ENCODE peak calls at places on chromosome 1, in nine cellular contexts. One of them, this sample, is unnamed.

GRCh38 chr1:220151454-220151853 is 57.5 kb downstream of the IARS2 start:
- DNase-seq in left ventricle myocardium inferior: peak; percentile 36
- DNase-seq in small intestine: peak; percentile 38
- DNase-seq in amniotic stem cell: no peak
- DNase-seq in OCI-M1: no peak
- DNase-seq in NCI-H1417: no peak
- DNase-seq in NCI-H2081: no peak
- DNase-seq in fibroblast of lung: peak; percentile 72
- DNase-seq in BE2C: no peak
- DNase-seq in this sample: no peak

GRCh38 chr1:93591291-93591832 is 90.3 kb downstream of the BCAR3 start:
- DNase-seq in left ventricle myocardium inferior: no peak
- DNase-seq in small intestine: peak; percentile 67
- DNase-seq in amniotic stem cell: no peak
- DNase-seq in OCI-M1: no peak
- DNase-seq in NCI-H1417: no peak
- DNase-seq in NCI-H2081: no peak
- DNase-seq in fibroblast of lung: no peak
- DNase-seq in BE2C: no peak
- DNase-seq in this sample: no peak

GRCh38 chr1:3504151-3504822 is 49.8 kb downstream of the ARHGEF16 start:
- DNase-seq in left ventricle myocardium inferior: peak; percentile 38
- DNase-seq in small intestine: no peak
- DNase-seq in amniotic stem cell: peak; percentile 85
- DNase-seq in OCI-M1: no peak
- DNase-seq in NCI-H1417: no peak
- DNase-seq in NCI-H2081: no peak
- DNase-seq in fibroblast of lung: peak; percentile 93
- DNase-seq in BE2C: no peak
- DNase-seq in this sample: no peak

GRCh38 chr1:179510038-179510437 is 65.7 kb downstream of the NPHS2 start:
- DNase-seq in left ventricle myocardium inferior: no peak
- DNase-seq in small intestine: no peak
- DNase-seq in amniotic stem cell: no peak
- DNase-seq in OCI-M1: no peak
- DNase-seq in NCI-H1417: no peak
- DNase-seq in NCI-H2081: no peak
- DNase-seq in fibroblast of lung: no peak
- DNase-seq in BE2C: no peak
- DNase-seq in this sample: no peak

GRCh38 chr1:236982380-236982779 is 21.9 kb downstream of the MT1HL1 start:
- DNase-seq in left ventricle myocardium inferior: no peak
- DNase-seq in small intestine: no peak
- DNase-seq in amniotic stem cell: no peak
- DNase-seq in OCI-M1: no peak
- DNase-seq in NCI-H1417: no peak
- DNase-seq in NCI-H2081: no peak
- DNase-seq in fibroblast of lung: no peak
- DNase-seq in BE2C: no peak
- DNase-seq in this sample: peak; percentile 71

GRCh38 chr1:117695796-117696505 is 90.1 kb downstream of the TENT5C start:
- DNase-seq in left ventricle myocardium inferior: no peak
- DNase-seq in small intestine: no peak
- DNase-seq in amniotic stem cell: peak; percentile 87
- DNase-seq in OCI-M1: no peak
- DNase-seq in NCI-H1417: no peak
- DNase-seq in NCI-H2081: no peak
- DNase-seq in fibroblast of lung: peak; percentile 96
- DNase-seq in BE2C: no peak
- DNase-seq in this sample: no peak

GRCh38 chr1:204520834-204521709 is 4.9 kb downstream of the MDM4 start:
- DNase-seq in left ventricle myocardium inferior: no peak
- DNase-seq in small intestine: peak; percentile 38
- DNase-seq in amniotic stem cell: no peak
- DNase-seq in OCI-M1: peak; percentile 86
- DNase-seq in NCI-H1417: no peak
- DNase-seq in NCI-H2081: no peak
- DNase-seq in fibroblast of lung: peak; percentile 84
- DNase-seq in BE2C: no peak
- DNase-seq in this sample: no peak

GRCh38 chr1:233315718-233316301 is 11.7 kb upstream of the MAP3K21 start:
- DNase-seq in left ventricle myocardium inferior: no peak
- DNase-seq in small intestine: no peak
- DNase-seq in amniotic stem cell: no peak
- DNase-seq in OCI-M1: no peak
- DNase-seq in NCI-H1417: no peak
- DNase-seq in NCI-H2081: no peak
- DNase-seq in fibroblast of lung: peak; percentile 32
- DNase-seq in BE2C: no peak
- DNase-seq in this sample: no peak

GRCh38 chr1:21594935-21595897 is 73.9 kb downstream of the RAP1GAP start:
- DNase-seq in left ventricle myocardium inferior: peak; percentile 59
- DNase-seq in small intestine: peak; percentile 34
- DNase-seq in amniotic stem cell: peak; percentile 13
- DNase-seq in OCI-M1: peak; percentile 78
- DNase-seq in NCI-H1417: peak; percentile 36
- DNase-seq in NCI-H2081: peak; percentile 14
- DNase-seq in fibroblast of lung: peak; percentile 18
- DNase-seq in BE2C: peak; percentile 57
- DNase-seq in this sample: no peak

GRCh38 chr1:181033799-181034391 is at the start of gene MR1:
- DNase-seq in left ventricle myocardium inferior: no peak
- DNase-seq in small intestine: peak; percentile 92
- DNase-seq in amniotic stem cell: peak; percentile 46
- DNase-seq in OCI-M1: peak; percentile 95
- DNase-seq in NCI-H1417: peak; percentile 23
- DNase-seq in NCI-H2081: peak; percentile 71
- DNase-seq in fibroblast of lung: peak; percentile 74
- DNase-seq in BE2C: no peak
- DNase-seq in this sample: peak; percentile 89

GRCh38 chr1:231421971-231422797 is at the start of gene EGLN1:
- DNase-seq in left ventricle myocardium inferior: peak; percentile 89
- DNase-seq in small intestine: peak; percentile 84
- DNase-seq in amniotic stem cell: peak; percentile 73
- DNase-seq in OCI-M1: peak; percentile 82
- DNase-seq in NCI-H1417: peak; percentile 94
- DNase-seq in NCI-H2081: peak; percentile 87
- DNase-seq in fibroblast of lung: peak; percentile 88
- DNase-seq in BE2C: peak; percentile 92
- DNase-seq in this sample: peak; percentile 75

GRCh38 chr1:212655668-212656440 is 43.8 kb downstream of the BATF3 start:
- DNase-seq in left ventricle myocardium inferior: no peak
- DNase-seq in small intestine: no peak
- DNase-seq in amniotic stem cell: no peak
- DNase-seq in OCI-M1: no peak
- DNase-seq in NCI-H1417: peak; percentile 17
- DNase-seq in NCI-H2081: no peak
- DNase-seq in fibroblast of lung: peak; percentile 45
- DNase-seq in BE2C: peak; percentile 37
- DNase-seq in this sample: no peak

GRCh38 chr1:175841613-175842234 is 98.3 kb upstream of the TNR start:
- DNase-seq in left ventricle myocardium inferior: no peak
- DNase-seq in small intestine: no peak
- DNase-seq in amniotic stem cell: no peak
- DNase-seq in OCI-M1: no peak
- DNase-seq in NCI-H1417: peak; percentile 87
- DNase-seq in NCI-H2081: peak; percentile 28
- DNase-seq in fibroblast of lung: no peak
- DNase-seq in BE2C: no peak
- DNase-seq in this sample: peak; percentile 85

GRCh38 chr1:215594640-215595039 is 27.5 kb downstream of the KCTD3 start:
- DNase-seq in left ventricle myocardium inferior: no peak
- DNase-seq in small intestine: no peak
- DNase-seq in amniotic stem cell: no peak
- DNase-seq in OCI-M1: no peak
- DNase-seq in NCI-H1417: peak; percentile 18
- DNase-seq in NCI-H2081: peak; percentile 59
- DNase-seq in fibroblast of lung: no peak
- DNase-seq in BE2C: no peak
- DNase-seq in this sample: no peak

GRCh38 chr1:169697769-169698168 is 13.7 kb downstream of the SELL start:
- DNase-seq in left ventricle myocardium inferior: no peak
- DNase-seq in small intestine: no peak
- DNase-seq in amniotic stem cell: no peak
- DNase-seq in OCI-M1: no peak
- DNase-seq in NCI-H1417: no peak
- DNase-seq in NCI-H2081: no peak
- DNase-seq in fibroblast of lung: no peak
- DNase-seq in BE2C: no peak
- DNase-seq in this sample: no peak

GRCh38 chr1:10693497-10694273 is 102.8 kb downstream of the CASZ1 start:
- DNase-seq in left ventricle myocardium inferior: no peak
- DNase-seq in small intestine: no peak
- DNase-seq in amniotic stem cell: no peak
- DNase-seq in OCI-M1: peak; percentile 68
- DNase-seq in NCI-H1417: peak; percentile 64
- DNase-seq in NCI-H2081: no peak
- DNase-seq in fibroblast of lung: peak; percentile 23
- DNase-seq in BE2C: no peak
- DNase-seq in this sample: no peak